ENCODE peak calls at places on chromosomes 11 and 22, in five cellular contexts. S is HepG2; C is hepatocyte; G is breast epithelium; J is effector memory CD4-positive, alpha-beta T cell. X is an unnamed sample.

GRCh38 chr11:58745705-58746364 is 14.1 kb upstream of the GLYAT start:
- DNase-seq in S (no peak), C (no peak), G (no peak), J (no peak), X (no peak)

GRCh38 chr22:37803195-37803635 is 4.5 kb upstream of the GCAT start:
- DNase-seq in S (peak; percentile 65), C (no peak), G (no peak), J (no peak), X (no peak)

GRCh38 chr11:18536195-18536594 is 9.5 kb upstream of the TSG101 start:
- DNase-seq in S (no peak), C (peak; percentile 5), G (no peak), J (no peak), X (no peak)

GRCh38 chr11:105903113-105903512 is 118.9 kb downstream of the MSANTD4 start:
- DNase-seq in S (no peak), C (no peak), G (no peak), J (no peak), X (no peak)

GRCh38 chr11:5910521-5910920 is 17.5 kb downstream of the OR52E5 start:
- DNase-seq in S (no peak), C (no peak), G (no peak), J (no peak), X (no peak)

GRCh38 chr11:112321521-112322172 is 61.0 kb upstream of the PLET1 start:
- DNase-seq in S (peak; percentile 23), C (peak; percentile 83), G (peak; percentile 81), J (no peak), X (peak; percentile 98)

GRCh38 chr11:102266111-102266510 is 51.2 kb upstream of the BIRC3 start:
- DNase-seq in S (no peak), C (no peak), G (no peak), J (no peak), X (no peak)

GRCh38 chr11:65639623-65640482 is 2.0 kb downstream of the SIPA1 start:
- DNase-seq in S (no peak), C (no peak), G (no peak), J (peak; percentile 82), X (no peak)

GRCh38 chr11:20161230-20161918 is 1.1 kb upstream of the DBX1 start:
- DNase-seq in S (no peak), C (peak; percentile 26), G (no peak), J (no peak), X (no peak)

GRCh38 chr11:68406318-68407313 is 53.9 kb upstream of the PPP6R3 start:
- DNase-seq in S (peak; percentile 38), C (peak; percentile 42), G (no peak), J (no peak), X (no peak)

GRCh38 chr11:6345356-6345755 is 25.1 kb upstream of the CAVIN3 start:
- DNase-seq in S (no peak), C (no peak), G (no peak), J (no peak), X (no peak)

GRCh38 chr11:14386895-14387480 is 28.0 kb upstream of the RRAS2 start:
- DNase-seq in S (no peak), C (peak; percentile 38), G (no peak), J (no peak), X (no peak)

GRCh38 chr22:40534379-40535188 is 101.9 kb downstream of the MRTFA start:
- DNase-seq in S (no peak), C (peak; percentile 15), G (no peak), J (no peak), X (peak; percentile 52)

GRCh38 chr11:69012092-69013008 is 696 bp downstream of the MRGPRF start:
- DNase-seq in S (no peak), C (no peak), G (no peak), J (no peak), X (no peak)

GRCh38 chr11:40132881-40133280 is 1326.6 kb downstream of the LRRC4C start:
- DNase-seq in S (no peak), C (no peak), G (no peak), J (no peak), X (no peak)

GRCh38 chr11:14443642-14444041 is 56.0 kb downstream of the COPB1 start:
- DNase-seq in S (peak; percentile 46), C (peak; percentile 52), G (no peak), J (no peak), X (peak; percentile 64)

GRCh38 chr11:75388386-75389275 is 10.7 kb upstream of the RPS3 start:
- DNase-seq in S (peak; percentile 76), C (peak; percentile 81), G (no peak), J (peak; percentile 49), X (peak; percentile 61)

GRCh38 chr11:75654314-75654713 is 14.5 kb downstream of the MAP6 start:
- DNase-seq in S (no peak), C (no peak), G (no peak), J (no peak), X (peak; percentile 93)

GRCh38 chr22:50704510-50705218 is 32.0 kb downstream of the SHANK3 start:
- DNase-seq in S (no peak), C (no peak), G (no peak), J (no peak), X (no peak)

GRCh38 chr11:112961751-112962747 is 829 bp downstream of the NCAM1 start:
- DNase-seq in S (no peak), C (peak; percentile 28), G (no peak), J (no peak), X (no peak)

GRCh38 chr11:46047520-46047919 is 73.7 kb downstream of the PHF21A start:
- DNase-seq in S (peak; percentile 16), C (no peak), G (no peak), J (no peak), X (peak; percentile 49)

GRCh38 chr22:43897751-43898261 is 6.0 kb upstream of the PNPLA5 start:
- DNase-seq in S (no peak), C (no peak), G (no peak), J (no peak), X (peak; percentile 59)

GRCh38 chr11:111990381-111990780 is 34.8 kb upstream of the DLAT start:
- DNase-seq in S (no peak), C (no peak), G (no peak), J (no peak), X (no peak)

GRCh38 chr11:68374531-68374930 is 62.1 kb downstream of the LRP5 start:
- DNase-seq in S (no peak), C (no peak), G (no peak), J (no peak), X (no peak)

GRCh38 chr11:44565746-44566558 is 489 bp downstream of the CD82 start:
- DNase-seq in S (no peak), C (no peak), G (no peak), J (no peak), X (no peak)

GRCh38 chr22:42299586-42300285 is 29.3 kb upstream of the TCF20 start:
- DNase-seq in S (no peak), C (peak; percentile 58), G (no peak), J (peak; percentile 59), X (no peak)

GRCh38 chr11:12577746-12578644 is 96.2 kb upstream of the TEAD1 start:
- DNase-seq in S (no peak), C (no peak), G (no peak), J (no peak), X (no peak)

GRCh38 chr22:36371920-36372319 is 15.8 kb downstream of the MYH9 start:
- DNase-seq in S (no peak), C (peak; percentile 1), G (no peak), J (no peak), X (no peak)

GRCh38 chr11:24312464-24313238 is 184.2 kb upstream of the LUZP2 start:
- DNase-seq in S (no peak), C (no peak), G (no peak), J (no peak), X (no peak)

GRCh38 chr11:19429108-19429760 is 188.5 kb upstream of the E2F8 start:
- DNase-seq in S (no peak), C (no peak), G (no peak), J (no peak), X (no peak)

DNA sequence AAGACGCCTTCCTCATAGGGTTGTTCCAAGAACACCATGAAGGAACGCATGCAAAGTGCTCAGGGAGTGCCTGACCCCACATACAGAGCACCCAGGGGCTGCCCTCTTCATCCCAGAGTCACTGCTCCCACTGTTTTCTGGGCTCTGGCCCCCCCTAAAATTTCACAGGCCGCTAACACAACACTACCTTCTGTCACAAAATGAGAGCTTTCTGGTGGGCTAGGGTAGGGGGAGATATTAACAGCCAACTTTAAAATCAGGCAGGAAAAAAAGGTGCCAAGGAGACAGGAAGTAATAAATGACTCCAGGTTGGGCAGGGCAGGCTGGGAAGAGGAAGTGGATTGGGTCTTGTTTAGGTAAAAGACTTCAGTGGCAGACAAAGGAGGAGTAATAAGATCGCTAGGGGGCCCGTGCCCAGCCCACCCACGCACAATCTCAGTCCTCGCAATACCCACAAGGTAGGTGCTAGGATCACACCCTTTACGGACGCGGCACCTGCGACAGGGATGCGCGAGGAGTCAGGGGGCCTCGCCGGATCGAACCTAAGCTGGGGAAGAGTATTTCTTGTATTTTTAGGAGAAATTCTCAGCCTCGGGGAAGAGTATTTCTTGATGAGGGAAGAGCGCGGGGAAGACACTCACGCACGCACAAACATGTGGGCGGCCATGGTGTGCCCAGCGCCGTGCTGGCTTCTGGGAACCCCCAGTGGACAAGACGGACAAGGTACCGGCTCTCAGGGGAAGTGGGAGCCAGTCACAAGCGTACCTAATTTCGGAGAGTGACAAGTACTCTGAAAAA is 911 bp upstream of the FAM118A start:
- DNase-seq in S (no peak), C (no peak), G (no peak), J (no peak), X (no peak)
- H3K27ac ChIP-seq in S (peak overlapping the region; percentile 75), C (peak overlapping the region; percentile 88), G (peak overlapping the region; percentile 90), J (peak overlapping the region; percentile 82), X (peak overlapping the region; percentile 26)

DNA sequence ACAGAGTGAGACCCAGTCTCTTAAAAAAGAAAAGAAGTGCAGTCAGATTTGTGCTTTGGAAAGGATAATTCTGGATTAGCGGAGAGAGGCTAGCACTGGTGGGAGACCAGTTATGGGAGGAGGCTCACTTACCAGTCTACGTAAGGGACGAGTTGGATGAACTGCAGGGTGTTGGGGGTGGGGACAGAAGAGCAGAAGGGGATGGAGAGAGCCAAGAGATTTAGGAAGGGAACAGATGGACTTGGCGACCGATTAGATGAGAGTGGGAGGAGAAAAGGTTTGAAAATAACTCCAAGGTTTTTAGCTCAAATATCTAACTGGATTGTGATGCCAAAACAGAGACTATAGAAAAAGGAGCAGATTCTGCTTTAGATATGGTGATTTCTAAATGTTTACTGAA is 81.4 kb downstream of the SFI1 start:
- DNase-seq in S (no peak), C (no peak), G (no peak), J (no peak), X (no peak)
- H3K4me1 ChIP-seq in S (peaks cover 61% of the 10 kb centered on the region), C (no peaks in the 10 kb centered on the region), G (no peaks in the 10 kb centered on the region), J (no peaks in the 10 kb centered on the region), X (no peaks in the 10 kb centered on the region)

GRCh38 chr22:29487587-29487986 is 7.6 kb downstream of the NEFH start:
- DNase-seq in S (no peak), C (no peak), G (no peak), J (no peak), X (no peak)
- H3K27ac ChIP-seq in S (no peak overlapping the region), C (no peak overlapping the region), G (no peak overlapping the region), J (no peak overlapping the region), X (no peak overlapping the region)

GRCh38 chr11:124875401-124875800 is 10.2 kb downstream of the ROBO3 start:
- DNase-seq in S (no peak), C (no peak), G (no peak), J (no peak), X (no peak)

GRCh38 chr11:124877631-124878496 is 12.6 kb downstream of the ROBO3 start:
- DNase-seq in S (no peak), C (no peak), G (no peak), J (no peak), X (no peak)

GRCh38 chr11:124875943-124876817 is 10.9 kb downstream of the ROBO3 start:
- DNase-seq in S (peak; percentile 54), C (peak; percentile 93), G (peak; percentile 77), J (peak; percentile 58), X (peak; percentile 86)

GRCh38 chr11:124878497-124879228 is 13.4 kb downstream of the ROBO3 start:
- DNase-seq in S (no peak), C (no peak), G (no peak), J (no peak), X (no peak)

GRCh38 chr11:124876818-124877630 is 11.8 kb downstream of the ROBO3 start:
- DNase-seq in S (no peak), C (no peak), G (no peak), J (no peak), X (no peak)
- H3K4me1 ChIP-seq in S (peaks cover 56% of the 10 kb centered on the region), C (no peaks in the 10 kb centered on the region), G (no peaks in the 10 kb centered on the region), J (peaks cover 14% of the 10 kb centered on the region), X (peaks cover 16% of the 10 kb centered on the region)

X was measured in mammary epithelial cell.